ENCODE peak calls at places on chromosomes 16 and 17, in four cellular contexts. S is breast epithelium, B is HepG2, H is prostate gland. D is an unnamed sample.
A peak's percentile ranks its signal among the peaks of the same experiment; 100 is the strongest.

GRCh38 chr16:50153648-50154368 is 702 bp downstream of the TENT4B start:
- DNase-seq in H (peak; percentile 14), S (no peak), B (no peak), D (no peak)

GRCh38 chr17:15398736-15399331 is 57.4 kb upstream of the TEKT3 start:
- DNase-seq in S (peak; percentile 46), B (peak; percentile 35), H (no peak), D (no peak)

GRCh38 chr17:65287040-65287439 is 149.9 kb downstream of the RGS9 start:
- DNase-seq in H (no peak), B (no peak), S (no peak), D (no peak)

GRCh38 chr17:49842846-49843245 is 5.0 kb downstream of the TAC4 start:
- DNase-seq in S (no peak), H (no peak), B (no peak), D (no peak)

GRCh38 chr16:4339909-4340308 is 11.2 kb downstream of the PAM16 start:
- DNase-seq in B (no peak), S (no peak), H (no peak), D (no peak)

GRCh38 chr17:10033982-10034381 is 128.9 kb upstream of the RCVRN start:
- DNase-seq in B (no peak), S (no peak), H (no peak), D (no peak)

GRCh38 chr17:15233022-15233805 is 31.9 kb downstream of the PMP22 start:
- DNase-seq in B (peak; percentile 60), S (no peak), H (no peak), D (no peak)

GRCh38 chr16:52451971-52452421 is 94.9 kb downstream of the TOX3 start:
- DNase-seq in B (peak; percentile 94), S (no peak), H (no peak), D (peak; percentile 68)

GRCh38 chr17:30271102-30271501 is 20.6 kb downstream of the BLMH start:
- DNase-seq in B (no peak), S (no peak), H (no peak), D (no peak)

GRCh38 chr16:49493836-49494235 is 120.2 kb downstream of the C16orf78 start:
- DNase-seq in B (no peak), S (no peak), H (no peak), D (no peak)

GRCh38 chr17:42674755-42675347 is 1.9 kb downstream of the PLEKHH3 start:
- DNase-seq in H (peak; percentile 22), B (no peak), S (no peak), D (peak; percentile 32)

GRCh38 chr16:89009343-89010209 is 32.6 kb upstream of the CBFA2T3 start:
- DNase-seq in H (no peak), S (no peak), B (no peak), D (no peak)

GRCh38 chr17:41538565-41538991 is 10.5 kb upstream of the KRT19 start:
- DNase-seq in B (no peak), S (peak; percentile 72), H (no peak), D (no peak)

GRCh38 chr17:8185580-8186445 is 4.2 kb downstream of the BORCS6 start:
- DNase-seq in S (peak; percentile 91), H (peak; percentile 87), B (peak; percentile 65), D (peak; percentile 94)

GRCh38 chr16:24319415-24319814 is 63.3 kb downstream of the CACNG3 start:
- DNase-seq in S (no peak), B (no peak), H (no peak), D (no peak)

GRCh38 chr16:73214825-73215481 is 167.0 kb upstream of the ZFHX3 start:
- DNase-seq in S (no peak), B (no peak), H (no peak), D (no peak)

GRCh38 chr16:29230671-29231091 is 175.8 kb downstream of the NPIPB11 start:
- DNase-seq in H (no peak), B (no peak), S (peak; percentile 17), D (no peak)

GRCh38 chr17:49616546-49617205 is 41.0 kb downstream of the NXPH3 start:
- DNase-seq in H (no peak), B (no peak), S (peak; percentile 58), D (peak; percentile 38)

GRCh38 chr17:32142038-32142856 is at the start of gene RHOT1:
- DNase-seq in S (peak; percentile 52), B (peak; percentile 73), H (peak; percentile 60), D (peak; percentile 76)

GRCh38 chr17:73494096-73494954 is 149.9 kb downstream of the SDK2 start:
- DNase-seq in S (no peak), B (no peak), H (no peak), D (no peak)

GRCh38 chr16:49462356-49462988 is 88.9 kb downstream of the C16orf78 start:
- DNase-seq in H (no peak), S (no peak), B (no peak), D (no peak)

GRCh38 chr16:67163164-67163902 is 1.2 kb upstream of the HSF4 start:
- DNase-seq in B (no peak), S (no peak), H (peak; percentile 56), D (no peak)

GRCh38 chr17:53168413-53168812 is 654.3 kb upstream of the KIF2B start:
- DNase-seq in H (no peak), S (no peak), B (no peak), D (no peak)

GRCh38 chr16:85378145-85379040 is 234.7 kb upstream of the GSE1 start:
- DNase-seq in B (no peak), H (no peak), S (no peak), D (no peak)

GRCh38 chr16:85380905-85381737 is 232.0 kb upstream of the GSE1 start:
- DNase-seq in B (no peak), S (no peak), H (no peak), D (no peak)

GRCh38 chr16:85379041-85380001 is 233.8 kb upstream of the GSE1 start:
- DNase-seq in S (no peak), H (no peak), B (no peak), D (no peak)

GRCh38 chr16:85381738-85382592 is 231.2 kb upstream of the GSE1 start:
- DNase-seq in H (no peak), B (no peak), S (no peak), D (no peak)

GRCh38 chr16:85380002-85380395 is 233.1 kb upstream of the GSE1 start:
- DNase-seq in B (no peak), H (no peak), S (no peak), D (no peak)
- H3K4me1 ChIP-seq in B (peaks cover 39% of the 10 kb centered on the region), H (peaks cover 19% of the 10 kb centered on the region), S (peaks cover 23% of the 10 kb centered on the region), D (peaks cover 33% of the 10 kb centered on the region)

DNA sequence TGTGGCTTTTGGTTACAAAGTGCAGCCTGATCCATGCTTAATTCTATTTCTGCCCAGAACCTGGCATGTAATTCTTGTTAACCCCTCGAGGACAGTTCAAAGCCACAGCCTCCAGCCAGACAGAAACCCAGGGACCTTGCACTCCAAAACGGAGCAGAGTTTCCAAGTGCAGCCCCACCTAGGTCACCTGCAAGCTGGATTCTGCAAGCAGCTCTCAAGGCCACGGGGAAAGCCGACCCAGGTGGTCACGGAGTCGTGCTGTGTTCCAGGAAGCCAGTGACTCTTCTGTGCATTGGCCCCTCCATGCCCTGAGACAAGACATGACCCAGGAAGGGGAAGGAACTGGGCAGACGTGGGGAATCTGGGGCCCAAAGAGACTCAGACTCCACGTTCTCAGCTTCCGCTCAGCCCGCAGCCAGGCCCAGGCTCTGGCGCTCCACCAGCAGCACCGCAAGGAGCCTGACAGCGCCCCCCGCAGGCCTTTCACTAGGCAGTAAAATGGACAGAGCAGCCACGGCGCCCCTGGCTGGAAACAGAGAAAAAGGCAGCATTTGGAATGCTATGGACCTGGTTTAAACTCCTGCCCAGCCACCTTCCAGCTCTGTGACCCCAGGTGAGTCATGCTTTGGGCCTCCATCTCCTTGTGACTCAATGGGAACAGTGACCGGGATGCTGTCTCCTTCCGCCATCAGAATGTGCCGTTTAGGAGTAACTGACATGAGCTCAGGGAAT is 27.3 kb upstream of the GSG1L start:
- DNase-seq in H (no peak), S (no peak), B (no peak), D (no peak)
- TF ChIP-seq POLR2AphosphoS5 in H (no peak), S (no peak), B (no peak), D (no peak)

DNA sequence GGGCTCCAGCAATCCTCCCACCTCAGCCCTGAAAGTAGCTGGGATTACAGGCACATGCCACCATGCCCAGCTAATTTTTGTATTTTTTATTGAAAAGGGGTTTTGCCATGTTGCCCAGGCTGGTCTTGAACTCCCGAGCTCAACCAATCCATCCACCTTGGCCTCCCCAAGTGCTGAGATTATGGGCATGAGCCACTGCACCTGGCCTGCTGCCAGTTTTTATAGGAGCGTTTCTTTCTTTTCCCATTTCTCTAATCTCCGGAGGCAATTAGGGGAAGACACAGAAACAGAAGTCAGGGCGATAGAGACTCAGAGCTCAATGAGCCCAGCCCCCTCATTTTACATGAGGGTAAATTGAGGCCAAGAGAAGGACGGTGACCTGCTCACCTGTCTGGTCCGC is 10.4 kb downstream of the MGAT5B start:
- DNase-seq in S (no peak), B (no peak), H (no peak), D (no peak)
- TF ChIP-seq POLR2A in S (no peak), B (no peak), H (no peak), D (no peak)

GRCh38 chr17:76475302-76475701 is 7.9 kb downstream of the AANAT start:
- DNase-seq in H (no peak), B (no peak), S (no peak), D (no peak)

GRCh38 chr17:76478097-76478496 is 10.7 kb downstream of the AANAT start:
- DNase-seq in H (no peak), S (no peak), B (no peak), D (no peak)

GRCh38 chr17:76474894-76475293 is 7.5 kb downstream of the AANAT start:
- DNase-seq in B (no peak), H (no peak), S (no peak), D (no peak)

GRCh38 chr17:76477576-76477975 is 10.2 kb downstream of the AANAT start:
- DNase-seq in B (no peak), H (no peak), S (no peak), D (no peak)

DNA sequence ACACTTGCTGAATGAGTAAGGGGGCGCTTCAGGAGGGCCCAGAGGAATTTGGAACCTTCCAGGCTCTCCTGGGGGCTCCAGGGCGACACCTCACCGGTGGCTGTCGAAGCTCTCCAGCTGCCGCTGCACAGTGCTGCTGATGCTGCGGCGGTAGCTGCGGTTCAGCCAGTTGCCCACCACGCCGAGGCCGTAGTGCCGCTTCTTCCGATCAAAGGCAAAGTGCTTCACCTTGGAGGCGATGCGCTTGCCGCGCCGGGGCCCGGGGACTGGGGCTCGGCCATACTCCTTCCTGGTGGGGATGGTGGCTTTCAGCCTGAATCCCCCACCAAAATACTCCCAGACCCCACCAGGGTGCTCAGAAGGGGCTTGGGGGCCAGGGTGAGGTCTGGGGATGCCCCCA is 9.3 kb downstream of the AANAT start:
- DNase-seq in B (no peak), S (no peak), H (no peak), D (no peak)
- H3K4me1 ChIP-seq in B (peaks cover 7% of the 10 kb centered on the region), S (no peaks in the 10 kb centered on the region), H (no peaks in the 10 kb centered on the region), D (no peaks in the 10 kb centered on the region)

GRCh38 chr16:65489531-65490023 is 367.7 kb upstream of the CDH11 start:
- DNase-seq in H (no peak), B (no peak), S (no peak), D (no peak)

GRCh38 chr16:65481956-65482355 is 360.1 kb upstream of the CDH11 start:
- DNase-seq in S (no peak), H (no peak), B (no peak), D (no peak)

GRCh38 chr16:65490296-65490695 is 368.4 kb upstream of the CDH11 start:
- DNase-seq in H (no peak), S (no peak), B (no peak), D (no peak)

GRCh38 chr16:65487231-65487630 is 365.4 kb upstream of the CDH11 start:
- DNase-seq in H (no peak), S (no peak), B (no peak), D (no peak)
- TF ChIP-seq POLR2AphosphoS5 in H (no peak), S (no peak), B (no peak), D (no peak)